ENCODE peak calls at places on chromosomes 7 and 10, in five cellular contexts. M is HepG2, W is NT2/D1, H is H1, E is GM12878. Y is an unnamed sample.
A peak's percentile ranks its signal among the peaks of the same experiment; 100 is the strongest.

GRCh38 chr10:121284952-121285351 is 313.3 kb downstream of the FGFR2 start:
- DNase-seq in W (no peak), M (no peak), E (no peak), H (no peak), Y (no peak)

GRCh38 chr10:6583447-6583846 is 3.4 kb upstream of the PRKCQ start:
- DNase-seq in M (no peak), W (no peak), E (no peak), H (no peak), Y (no peak)

GRCh38 chr7:7922684-7923385 is 45.8 kb upstream of the GLCCI1 start:
- DNase-seq in M (peak; percentile 41), E (no peak), W (no peak), H (no peak), Y (no peak)

GRCh38 chr10:119549247-119549999 is 6.9 kb upstream of the RGS10 start:
- DNase-seq in W (no peak), H (no peak), M (no peak), E (no peak), Y (no peak)

GRCh38 chr7:151838861-151839381 is 38.0 kb downstream of the PRKAG2 start:
- DNase-seq in H (no peak), E (peak; percentile 17), M (no peak), W (no peak), Y (no peak)

GRCh38 chr7:157411580-157411979 is 74.8 kb downstream of the DNAJB6 start:
- DNase-seq in E (no peak), M (no peak), H (no peak), W (no peak), Y (no peak)

GRCh38 chr7:27112960-27113949 is 10.8 kb upstream of the HOXA2 start:
- DNase-seq in H (peak; percentile 78), E (no peak), M (no peak), W (no peak), Y (peak; percentile 60)

GRCh38 chr10:80515511-80515910 is 22.2 kb upstream of the SH2D4B start:
- DNase-seq in W (no peak), H (no peak), E (no peak), M (no peak), Y (no peak)

GRCh38 chr7:49812534-49812933 is 39.1 kb downstream of the VWC2 start:
- DNase-seq in W (no peak), E (no peak), M (no peak), H (no peak), Y (no peak)

GRCh38 chr10:99908512-99908911 is 101.2 kb downstream of the DNMBP start:
- DNase-seq in M (no peak), W (no peak), H (no peak), E (no peak), Y (no peak)

GRCh38 chr7:4702961-4703512 is 20.9 kb downstream of the FOXK1 start:
- DNase-seq in E (no peak), H (no peak), M (no peak), W (no peak), Y (no peak)

GRCh38 chr7:31651234-31651633 is 35.8 kb upstream of the PPP1R17 start:
- DNase-seq in H (no peak), W (peak; percentile 76), M (no peak), E (no peak), Y (no peak)
- H3K4me3 ChIP-seq in H (no peak overlapping the region), W (no peak overlapping the region), M (no peak overlapping the region), E (no peak overlapping the region), Y (no peak overlapping the region)

GRCh38 chr10:114413398-114413797 is 9.1 kb upstream of the AFAP1L2 start:
- DNase-seq in M (no peak), H (no peak), W (no peak), E (no peak), Y (peak; percentile 36)
- TF ChIP-seq YY1 in M (no peak), H (no peak), W (no peak), E (no peak), Y (peak; percentile 4)

GRCh38 chr7:91020611-91021385 is 243.4 kb upstream of the FZD1 start:
- DNase-seq in E (no peak), M (no peak), W (no peak), H (no peak), Y (no peak)
- TF ChIP-seq ZNF274 in E (no peak), M (no peak), W (no peak), H (no peak), Y (no peak)

GRCh38 chr10:44384601-44385422 is at the start of gene CXCL12:
- DNase-seq in E (no peak), M (no peak), H (peak; percentile 79), W (no peak), Y (no peak)

GRCh38 chr10:44382131-44382858 is 2.6 kb downstream of the CXCL12 start:
- DNase-seq in W (no peak), H (no peak), E (no peak), M (no peak), Y (no peak)

GRCh38 chr10:44383749-44384600 is 922 bp downstream of the CXCL12 start:
- DNase-seq in W (no peak), M (no peak), E (no peak), H (peak; percentile 62), Y (no peak)

GRCh38 chr10:44380829-44381600 is 3.9 kb downstream of the CXCL12 start:
- DNase-seq in H (no peak), M (no peak), W (no peak), E (no peak), Y (no peak)

DNA sequence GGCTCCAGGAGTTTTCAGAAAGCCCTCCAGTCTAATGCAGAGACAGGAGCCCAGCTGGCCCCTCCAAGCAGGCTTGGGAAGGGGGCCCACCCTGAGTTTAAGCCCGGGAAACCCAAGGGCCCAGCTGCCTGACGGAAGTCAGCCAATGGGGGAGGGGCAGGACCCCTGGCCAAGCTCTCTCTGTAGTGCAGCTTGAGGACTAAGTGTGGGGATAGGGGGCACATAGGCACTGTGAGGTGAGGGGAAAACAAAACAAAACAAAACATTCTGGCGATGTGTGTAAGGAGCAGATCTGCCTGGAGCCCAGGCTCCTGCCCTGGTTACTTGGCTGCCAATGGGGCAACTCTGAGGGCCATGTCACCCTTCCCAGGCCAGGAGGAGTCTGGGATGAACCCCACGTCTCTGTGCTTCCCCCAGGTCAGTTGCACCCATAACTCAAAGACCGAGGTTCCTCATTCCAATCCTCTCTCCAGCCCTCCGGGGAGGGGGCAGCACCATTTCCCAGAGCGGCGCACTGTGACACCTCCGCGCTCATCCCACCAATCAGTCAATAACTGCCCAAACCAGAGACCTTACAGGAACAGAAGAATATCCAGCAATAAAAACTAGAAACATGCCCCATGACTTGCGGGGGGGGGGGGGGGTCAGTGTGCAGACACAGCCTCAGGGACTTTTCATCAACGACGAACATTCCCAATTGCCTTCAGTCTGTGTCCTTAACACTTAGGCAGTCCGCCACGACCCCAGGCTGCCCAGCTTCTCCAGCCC is 1.7 kb downstream of the CXCL12 start:
- DNase-seq in M (no peak), H (no peak), W (no peak), E (no peak), Y (no peak)
- H3K4me3 ChIP-seq in M (no peak overlapping the region), H (peak overlapping the region; percentile 83), W (peak overlapping the region; percentile 88), E (no peak overlapping the region), Y (no peak overlapping the region)